ENCODE peak calls at places on chromosome 15, in five cellular contexts. F is heart right ventricle, D is lower lobe of right lung, N is GM12864, E is A549. T is an unnamed sample.

GRCh38 chr15:31309893-31310606 is 16.6 kb upstream of the KLF13 start:
- DNase-seq in N (no peak), F (no peak), E (no peak), D (no peak), T (no peak)

GRCh38 chr15:70114226-70114625 is 16.5 kb upstream of the TLE3 start:
- DNase-seq in E (no peak), F (no peak), D (no peak), N (no peak), T (no peak)

GRCh38 chr15:41928637-41929620 is 35.1 kb upstream of the SPTBN5 start:
- DNase-seq in E (no peak), N (no peak), F (peak), D (peak), T (peak)

GRCh38 chr15:55230051-55230670 is 33.4 kb upstream of the RSL24D1 start:
- DNase-seq in D (no peak), N (no peak), F (no peak), E (no peak), T (no peak)

GRCh38 chr15:66290518-66290917 is 2.9 kb upstream of the DIS3L start:
- DNase-seq in E (no peak), F (no peak), N (no peak), D (no peak), T (no peak)

GRCh38 chr15:64246364-64247189 is 83.8 kb upstream of the PPIB start:
- DNase-seq in F (no peak), N (peak), E (peak), D (no peak), T (peak)

GRCh38 chr15:95446854-95447253 is 883.6 kb upstream of the NR2F2 start:
- DNase-seq in E (no peak), F (no peak), N (no peak), D (no peak), T (no peak)

GRCh38 chr15:41934843-41935242 is 37.5 kb downstream of the EHD4 start:
- DNase-seq in E (no peak), F (peak), D (peak), N (no peak), T (peak)

GRCh38 chr15:38853608-38854007 is 289.0 kb upstream of the RASGRP1 start:
- DNase-seq in F (no peak), E (no peak), D (no peak), N (no peak), T (peak)

GRCh38 chr15:95622843-95623242 is 707.7 kb upstream of the NR2F2 start:
- DNase-seq in D (no peak), F (no peak), N (no peak), E (no peak), T (no peak)

GRCh38 chr15:86203462-86203861 is 123.8 kb downstream of the AGBL1 start:
- DNase-seq in D (no peak), E (no peak), F (no peak), N (no peak), T (no peak)

GRCh38 chr15:75598361-75598760 is 19.2 kb upstream of the PTPN9 start:
- DNase-seq in E (no peak), F (no peak), N (no peak), D (no peak), T (no peak)

GRCh38 chr15:75594276-75594675 is 15.2 kb upstream of the PTPN9 start:
- DNase-seq in E (no peak), F (no peak), D (no peak), N (no peak), T (no peak)

GRCh38 chr15:75599396-75599795 is 20.3 kb upstream of the PTPN9 start:
- DNase-seq in N (no peak), D (no peak), E (no peak), F (no peak), T (no peak)

GRCh38 chr15:75597667-75598341 is 18.7 kb upstream of the PTPN9 start:
- DNase-seq in D (no peak), E (peak), F (no peak), N (no peak), T (no peak)

DNA sequence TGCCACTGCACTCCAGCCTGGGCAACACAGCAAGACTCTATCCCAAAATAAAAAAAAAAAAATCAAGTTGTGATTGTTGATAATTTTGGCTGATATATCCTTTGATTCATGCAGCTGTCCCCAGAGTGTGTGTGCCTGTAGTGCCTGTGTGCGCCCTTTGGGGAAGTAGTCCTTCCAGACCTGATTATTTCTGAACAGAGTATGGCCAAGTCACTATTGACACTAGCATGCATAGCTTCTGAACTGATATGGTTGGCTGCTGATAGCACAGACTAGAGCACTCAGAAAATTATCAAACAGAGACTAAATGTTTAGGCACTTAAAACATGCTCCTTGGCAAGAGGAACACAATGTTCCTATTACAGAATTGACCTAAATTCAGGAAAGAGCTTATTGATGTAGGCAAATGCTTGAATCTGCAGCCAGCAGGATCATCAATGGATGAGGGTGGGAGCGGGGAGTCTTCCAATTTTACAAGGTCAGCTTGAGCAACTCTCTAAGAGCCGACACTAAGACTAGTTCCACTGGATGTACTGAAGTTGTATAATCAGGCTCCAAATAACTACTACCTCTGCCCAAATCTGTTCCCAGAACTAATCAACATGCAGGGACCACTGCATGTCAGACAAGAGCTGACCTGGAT is 17.7 kb upstream of the PTPN9 start:
- DNase-seq in N (no peak), E (no peak), F (no peak), D (no peak), T (no peak)
- TF ChIP-seq CTCF in N (no peak), E (no peak), F (no peak), D (no peak), T (no peak)

DNA sequence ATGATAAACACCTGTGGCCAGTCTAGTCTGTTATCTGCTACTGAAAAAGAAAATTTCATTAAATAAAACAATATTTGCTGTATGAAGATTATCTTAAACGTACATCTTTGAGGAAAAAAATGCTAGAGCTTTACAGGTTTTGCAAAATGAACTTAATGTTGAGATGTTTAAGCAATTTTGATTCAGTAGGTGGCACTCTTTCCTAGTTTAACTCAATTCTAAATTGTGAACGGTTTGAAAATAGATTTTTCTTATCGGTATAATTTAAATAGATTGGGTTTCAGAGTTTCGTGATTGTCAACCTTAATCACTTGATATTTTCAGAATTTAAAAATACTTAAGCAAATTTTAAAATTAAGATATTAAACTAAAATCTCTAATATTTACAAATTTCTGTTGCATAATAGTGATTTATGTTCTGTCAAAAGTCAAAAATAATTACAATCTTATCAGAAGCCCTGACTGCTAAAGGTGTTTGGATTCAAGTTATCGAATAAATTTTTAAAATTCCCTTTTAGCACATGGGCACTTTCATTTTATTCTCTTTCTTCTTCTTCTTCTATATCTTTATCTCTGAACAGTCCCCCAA is 7.0 kb upstream of the RNF111 start:
- DNase-seq in E (peak), N (peak), F (no peak), D (no peak), T (no peak)
- TF ChIP-seq CTCF in E (peak), N (peak), F (peak), D (peak), T (peak)

DNA sequence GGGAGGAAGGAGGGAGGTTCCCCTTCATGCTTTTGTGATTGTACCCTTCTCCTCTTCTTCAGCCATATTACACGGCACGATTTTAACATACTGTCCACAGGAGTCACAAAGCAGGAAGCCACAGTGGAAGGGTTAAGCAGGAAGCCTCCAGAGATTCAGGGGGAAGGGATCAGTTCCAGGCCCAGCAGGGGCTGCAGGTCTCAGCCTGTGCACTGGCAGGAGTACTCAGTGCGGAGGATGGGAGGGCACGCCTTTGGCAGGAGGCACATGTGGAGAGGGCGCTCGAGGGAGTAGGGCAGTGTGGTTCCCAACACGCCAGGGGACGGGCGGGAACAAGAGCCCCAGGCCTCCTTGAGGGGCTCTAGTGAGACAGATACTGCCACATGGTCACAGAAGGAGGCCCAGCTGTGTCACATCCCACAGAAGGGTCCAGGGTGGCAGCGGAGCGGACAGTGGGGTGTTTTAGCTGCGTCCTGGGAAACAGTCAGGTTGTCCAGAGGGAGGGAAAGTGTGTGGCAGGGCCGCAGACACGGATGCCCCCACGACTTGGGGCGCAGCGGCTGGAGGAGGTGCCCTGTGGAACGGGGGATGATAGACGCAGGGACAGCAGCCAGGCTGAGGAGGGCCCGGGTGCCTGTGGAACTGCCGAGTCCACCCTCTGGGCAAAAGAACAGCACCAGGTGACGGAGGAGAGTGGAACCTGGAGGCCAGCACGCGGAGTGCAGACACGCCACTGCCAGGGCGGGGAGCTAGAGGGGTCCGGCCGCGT is 77.5 kb downstream of the CHSY1 start:
- DNase-seq in E (no peak), N (no peak), F (no peak), D (no peak), T (no peak)
- TF ChIP-seq CTCF in E (no peak), N (no peak), F (no peak), D (no peak), T (no peak)

DNA sequence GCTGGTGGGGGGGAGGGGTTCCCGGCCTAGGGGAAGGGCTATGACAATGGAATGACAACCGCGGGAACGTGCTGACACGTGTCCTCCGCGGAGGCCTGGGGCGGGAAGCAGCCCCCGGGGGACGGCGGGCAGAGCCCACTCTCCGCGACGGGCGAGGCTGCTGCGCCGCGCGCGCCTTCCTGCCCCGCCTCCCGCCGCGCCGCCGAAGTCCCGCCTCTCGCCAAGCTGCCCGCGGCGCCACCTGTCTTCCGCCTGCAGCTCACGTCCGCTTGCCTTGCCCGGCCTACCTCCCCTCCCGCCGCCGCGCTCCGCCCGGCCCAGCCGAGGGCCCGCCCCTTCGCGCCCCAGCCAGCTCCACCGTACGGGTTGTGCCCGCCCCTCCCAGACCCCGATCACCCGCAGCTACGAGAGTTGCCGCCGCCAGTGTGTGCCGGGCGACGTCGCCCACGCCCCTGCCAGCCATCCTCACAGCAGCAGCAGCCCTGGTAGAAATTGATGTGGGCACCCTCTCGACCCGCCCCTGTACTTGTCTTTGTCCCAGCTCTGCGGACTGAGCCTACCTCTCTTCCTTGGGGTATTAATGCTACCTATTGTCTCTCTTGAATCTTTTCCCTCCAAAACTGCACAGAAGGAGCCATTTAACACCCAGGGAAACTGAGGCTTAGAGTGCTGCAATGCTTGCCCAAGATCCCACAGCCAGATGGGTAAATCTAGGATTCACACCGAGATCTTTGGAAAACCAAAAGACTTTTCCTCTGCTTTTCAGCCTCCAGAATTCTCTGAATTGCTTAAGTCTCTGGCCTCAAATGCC is at the start of gene PARP16:
- DNase-seq in F (peak), N (peak), E (peak), D (peak), T (peak)
- TF ChIP-seq CTCF in F (peak), N (no peak), E (peak), D (peak), T (peak)

DNA sequence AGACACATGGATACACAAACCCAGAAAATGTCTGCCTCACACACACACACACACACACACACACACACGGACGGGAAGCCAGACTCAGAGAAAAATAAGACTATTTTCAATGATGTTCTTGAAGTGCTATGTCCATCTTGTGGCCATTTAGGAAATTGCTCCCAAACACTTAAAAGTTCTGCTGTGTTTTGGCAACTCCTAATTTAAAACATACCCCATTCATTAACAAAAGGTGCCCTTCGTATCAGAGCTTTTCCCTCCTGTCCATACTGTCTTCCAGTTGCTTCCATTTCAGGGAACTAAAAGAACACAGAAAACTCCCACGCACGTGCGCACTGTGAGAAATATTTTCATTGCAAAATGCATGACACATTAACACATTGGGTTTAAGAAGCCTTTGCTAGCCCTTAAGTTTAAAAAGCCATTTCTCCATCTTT is 44.6 kb downstream of the SLC12A1 start:
- DNase-seq in D (no peak), N (peak), F (peak), E (peak), T (peak)
- TF ChIP-seq CTCF in D (peak), N (peak), F (peak), E (peak), T (peak)

DNA sequence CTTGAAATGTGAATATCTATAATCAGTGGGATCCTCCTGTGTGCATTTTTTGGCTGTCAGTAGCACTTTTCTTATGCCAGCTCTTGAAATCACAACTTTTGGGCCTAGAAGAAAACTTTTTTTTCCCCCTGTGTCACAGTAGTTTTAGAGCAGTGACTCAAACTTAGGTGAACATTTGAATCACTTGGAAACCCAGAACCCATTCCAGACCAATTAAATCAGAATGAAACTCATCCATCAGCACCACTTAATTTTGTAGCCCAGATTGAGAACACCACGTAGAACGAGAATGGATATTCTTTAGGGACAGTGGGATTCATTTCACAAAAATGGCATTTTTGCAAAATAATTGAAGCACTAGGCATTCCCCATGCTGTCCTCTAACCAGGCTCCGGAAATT is 224.8 kb upstream of the NANOGP8 start:
- DNase-seq in F (no peak), D (no peak), E (no peak), N (no peak), T (no peak)
- TF ChIP-seq CTCF in F (no peak), D (no peak), E (no peak), N (no peak), T (no peak)

GRCh38 chr15:63223463-63223862 is 34.1 kb downstream of the RAB8B start:
- DNase-seq in N (no peak), E (no peak), D (no peak), F (no peak), T (no peak)

GRCh38 chr15:63231206-63231605 is 41.8 kb downstream of the RAB8B start:
- DNase-seq in F (no peak), D (no peak), E (no peak), N (no peak), T (no peak)

GRCh38 chr15:63227689-63228088 is 38.3 kb downstream of the RAB8B start:
- DNase-seq in F (no peak), E (no peak), D (no peak), N (no peak), T (no peak)

GRCh38 chr15:63226155-63226883 is 36.9 kb downstream of the RAB8B start:
- DNase-seq in D (no peak), F (no peak), N (no peak), E (no peak), T (no peak)

DNA sequence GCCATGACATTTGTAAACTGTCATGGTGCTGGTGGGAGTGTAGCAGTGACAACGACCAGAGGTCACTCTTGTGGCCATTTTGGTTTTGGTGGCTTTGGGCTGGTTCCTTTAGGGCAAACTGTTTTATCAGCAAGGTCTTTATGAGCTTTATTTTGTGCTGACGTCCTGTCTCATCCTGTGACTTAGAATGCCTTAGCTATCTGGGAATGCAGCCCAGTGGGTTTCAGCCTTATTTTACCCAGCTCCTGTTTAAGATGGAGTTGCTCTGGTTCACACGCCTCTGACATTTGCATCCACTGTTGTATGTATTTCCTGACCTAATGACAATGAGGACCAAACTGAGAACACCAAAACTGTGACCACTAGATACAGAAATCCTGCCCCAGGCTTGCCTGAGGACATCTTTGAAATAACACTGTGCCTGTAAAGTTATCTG is 37.6 kb downstream of the RAB8B start:
- DNase-seq in F (no peak), N (no peak), E (no peak), D (no peak), T (no peak)
- TF ChIP-seq CTCF in F (no peak), N (no peak), E (no peak), D (no peak), T (no peak)

GRCh38 chr15:28191832-28192231 is 92.7 kb upstream of the OCA2 start:
- DNase-seq in F (peak), D (peak), N (no peak), E (no peak), T (no peak)
- TF ChIP-seq CTCF in F (peak), D (peak), N (no peak), E (no peak), T (no peak)